ENCODE peak calls at places on chromosomes 2 and 18, in four cellular contexts. H is mesenchymal stem cell, U is mesendoderm, R is H9. W is an unnamed sample.

GRCh38 chr2:111617804-111618576 is 266.0 kb downstream of the ANAPC1 start:
- DNase-seq in H (no peak), U (no peak), R (no peak), W (no peak)

GRCh38 chr2:237907144-237907543 is 47.7 kb downstream of the RAMP1 start:
- DNase-seq in H (no peak), U (no peak), R (no peak), W (no peak)

GRCh38 chr2:216596986-216597509 is 36.2 kb upstream of the IGFBP2 start:
- DNase-seq in H (no peak), U (no peak), R (no peak), W (no peak)

GRCh38 chr2:230774348-230774951 is 61.8 kb downstream of the CAB39 start:
- DNase-seq in H (peak; percentile 94), U (no peak), R (no peak), W (no peak)

GRCh38 chr2:218285604-218286003 is 6.7 kb downstream of the TMBIM1 start:
- DNase-seq in H (no peak), U (no peak), R (no peak), W (no peak)

GRCh38 chr2:159450180-159450579 is 163.7 kb upstream of the WDSUB1 start:
- DNase-seq in H (no peak), U (peak; percentile 60), R (no peak), W (no peak)

GRCh38 chr2:45483997-45484396 is 127.1 kb downstream of the SRBD1 start:
- DNase-seq in H (no peak), U (peak; percentile 22), R (no peak), W (no peak)

GRCh38 chr18:26546170-26546874 is 2.0 kb downstream of the KCTD1 start:
- DNase-seq in H (no peak), U (no peak), R (no peak), W (no peak)

GRCh38 chr2:95043300-95043786 is 17.8 kb downstream of the MAL start:
- DNase-seq in H (no peak), U (peak; percentile 33), R (peak; percentile 42), W (no peak)

GRCh38 chr2:55133467-55134315 is 83.4 kb upstream of the RTN4 start:
- DNase-seq in H (peak; percentile 100), U (peak; percentile 95), R (peak; percentile 86), W (no peak)

GRCh38 chr2:121343191-121343590 is 58.2 kb upstream of the TFCP2L1 start:
- DNase-seq in H (no peak), U (peak; percentile 78), R (no peak), W (no peak)

GRCh38 chr18:58721586-58722160 is 50.4 kb downstream of the MALT1 start:
- DNase-seq in H (no peak), U (no peak), R (no peak), W (no peak)

GRCh38 chr2:102888514-102888913 is 126.7 kb downstream of the TMEM182 start:
- DNase-seq in H (no peak), U (no peak), R (no peak), W (no peak)

GRCh38 chr18:9755110-9755509 is 47.0 kb downstream of the RAB31 start:
- DNase-seq in H (no peak), U (no peak), R (no peak), W (no peak)

DNA sequence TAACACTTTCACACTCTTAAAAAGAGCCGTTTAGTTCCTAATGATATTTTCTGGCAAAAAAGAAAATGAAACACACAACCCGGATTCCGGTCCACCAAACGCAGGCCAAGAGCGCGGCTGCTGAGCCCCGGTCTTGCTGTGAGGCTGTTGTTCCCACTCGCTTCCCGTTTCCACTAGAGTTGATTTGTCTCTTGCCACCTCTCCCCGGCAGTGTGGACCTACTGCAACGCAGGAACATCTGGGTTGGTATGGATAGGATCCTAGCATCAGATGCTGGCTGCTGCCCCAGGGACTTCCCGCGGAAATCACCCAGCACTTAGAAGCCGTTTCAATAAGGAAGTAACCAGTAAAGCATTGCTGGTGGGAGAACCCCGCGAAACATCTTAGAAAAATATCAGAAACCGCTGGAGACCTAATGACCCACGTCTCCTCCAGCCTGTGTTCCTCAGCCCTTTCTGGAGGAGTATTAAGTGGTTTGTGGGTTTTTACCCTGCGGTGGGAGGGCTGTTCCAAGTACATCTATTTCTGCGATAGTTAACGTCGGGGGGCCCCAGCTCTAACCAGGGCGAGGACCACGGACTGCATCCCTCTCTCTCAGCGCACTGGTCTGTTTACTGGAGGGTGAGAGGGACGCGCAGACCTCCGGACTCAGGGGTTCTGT is 928 bp downstream of the DOCK10 start:
- DNase-seq in H (peak; percentile 42), U (peak; percentile 11), R (peak; percentile 38), W (no peak)
- H3K23ac ChIP-seq in H (no peak overlapping the region), U (no peak overlapping the region), R (no peak overlapping the region), W (peak overlapping the region; percentile 61)

GRCh38 chr2:36411962-36412444 is 56.4 kb downstream of the CRIM1 start:
- DNase-seq in H (peak; percentile 66), U (peak; percentile 67), R (peak; percentile 50), W (no peak)

GRCh38 chr2:36407403-36407802 is 51.8 kb downstream of the CRIM1 start:
- DNase-seq in H (no peak), U (no peak), R (no peak), W (no peak)

GRCh38 chr2:36410681-36411080 is 55.1 kb downstream of the CRIM1 start:
- DNase-seq in H (no peak), U (no peak), R (no peak), W (no peak)

GRCh38 chr2:36408198-36408703 is 52.7 kb downstream of the CRIM1 start:
- DNase-seq in H (peak; percentile 87), U (peak; percentile 77), R (peak; percentile 61), W (peak; percentile 39)

GRCh38 chr2:36409971-36410370 is 54.4 kb downstream of the CRIM1 start:
- DNase-seq in H (no peak), U (no peak), R (no peak), W (no peak)
- H3K23ac ChIP-seq in H (no peak overlapping the region), U (no peak overlapping the region), R (no peak overlapping the region), W (no peak overlapping the region)

GRCh38 chr2:195105581-195105980 is 551.4 kb upstream of the SLC39A10 start:
- DNase-seq in H (no peak), U (no peak), R (no peak), W (no peak)

GRCh38 chr2:195106681-195107380 is 550.2 kb upstream of the SLC39A10 start:
- DNase-seq in H (no peak), U (no peak), R (no peak), W (no peak)

DNA sequence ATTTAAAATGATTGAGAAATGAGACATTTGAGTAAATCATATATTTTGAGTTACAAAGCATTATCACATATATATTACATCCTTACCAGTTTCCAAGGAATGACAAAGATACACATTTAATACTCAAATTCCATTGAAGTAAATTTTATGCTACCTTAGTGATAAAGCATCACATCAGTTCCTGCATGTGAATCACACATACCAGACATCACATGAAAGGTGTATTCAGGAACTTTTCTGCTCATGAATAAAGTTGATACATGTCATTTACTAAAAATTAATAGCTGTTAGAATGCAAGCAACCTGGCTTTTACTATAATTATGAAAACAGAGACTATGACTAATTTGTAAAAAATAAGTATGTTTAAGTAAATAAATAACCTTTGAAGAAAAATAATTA is 548.8 kb upstream of the SLC39A10 start:
- DNase-seq in H (no peak), U (no peak), R (no peak), W (no peak)
- H3K23ac ChIP-seq in H (no peak overlapping the region), U (no peak overlapping the region), R (no peak overlapping the region), W (no peak overlapping the region)

GRCh38 chr18:59873616-59874015 is 26.2 kb upstream of the PMAIP1 start:
- DNase-seq in H (peak; percentile 33), U (no peak), R (no peak), W (no peak)

GRCh38 chr18:59871711-59872362 is 28.0 kb upstream of the PMAIP1 start:
- DNase-seq in H (no peak), U (no peak), R (peak; percentile 67), W (no peak)

GRCh38 chr18:59874166-59874565 is 25.6 kb upstream of the PMAIP1 start:
- DNase-seq in H (peak; percentile 93), U (no peak), R (no peak), W (no peak)

GRCh38 chr18:59867337-59868104 is 32.3 kb upstream of the PMAIP1 start:
- DNase-seq in H (no peak), U (no peak), R (no peak), W (no peak)

GRCh38 chr18:59870623-59871130 is 29.1 kb upstream of the PMAIP1 start:
- DNase-seq in H (no peak), U (no peak), R (no peak), W (no peak)
- H3K23ac ChIP-seq in H (no peak overlapping the region), U (no peak overlapping the region), R (no peak overlapping the region), W (no peak overlapping the region)

GRCh38 chr2:17754773-17755425 is 961 bp downstream of the GEN1 start:
- DNase-seq in H (peak; percentile 41), U (peak; percentile 19), R (no peak), W (no peak)
- H3K23ac ChIP-seq in H (no peak overlapping the region), U (no peak overlapping the region), R (no peak overlapping the region), W (no peak overlapping the region)

DNA sequence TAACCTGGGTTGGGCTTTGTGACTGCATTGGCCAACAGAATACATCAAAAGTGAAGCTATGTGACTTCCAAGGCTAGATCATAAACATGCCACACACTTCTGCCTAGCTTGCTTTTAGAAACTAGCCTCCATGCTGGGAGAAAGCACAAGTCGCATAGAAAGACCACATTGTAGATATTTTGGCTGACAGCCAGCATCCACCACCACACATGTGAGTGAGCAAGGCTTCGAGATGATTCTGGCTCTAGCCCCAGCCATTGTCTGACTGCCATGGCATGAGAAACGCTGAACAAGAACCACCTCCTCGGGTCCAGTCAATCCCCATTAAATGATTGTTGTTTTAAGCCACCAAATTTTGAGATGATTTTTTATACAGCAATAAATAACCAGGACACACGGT is 66.8 kb upstream of the STPG4 start:
- DNase-seq in H (no peak), U (no peak), R (no peak), W (no peak)
- H3K23ac ChIP-seq in H (no peak overlapping the region), U (no peak overlapping the region), R (no peak overlapping the region), W (no peak overlapping the region)

DNA sequence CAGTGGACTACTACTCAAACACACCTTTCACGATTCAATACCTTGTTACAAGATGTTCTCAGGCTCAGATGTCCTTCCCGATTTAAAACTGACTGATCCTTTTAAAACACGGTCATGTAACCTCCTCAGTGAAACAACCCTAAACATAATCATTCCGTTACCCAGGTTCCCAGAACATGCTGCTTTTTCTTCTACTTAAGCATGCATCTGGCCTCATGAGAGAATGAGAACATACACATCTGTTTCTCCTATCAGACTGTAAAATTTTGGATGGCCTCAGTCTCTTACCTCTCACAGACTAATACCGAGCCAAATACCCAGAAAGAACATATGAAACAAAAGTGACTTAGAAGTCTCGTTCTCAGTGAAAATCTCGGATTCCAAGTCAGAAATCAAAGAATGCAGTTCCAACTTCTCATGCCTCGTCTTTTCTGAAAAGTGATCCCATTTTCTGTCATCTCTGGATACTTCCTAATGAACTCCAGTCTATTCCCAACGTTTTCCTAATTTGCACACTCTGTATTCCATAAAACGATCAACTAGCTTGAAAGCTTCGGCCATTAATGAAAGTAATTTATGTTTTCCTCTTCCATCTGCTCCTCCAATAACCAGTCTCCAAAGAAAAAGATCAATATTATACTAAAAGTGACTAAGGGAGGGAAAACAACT is 924 bp downstream of the SF3B1 start:
- DNase-seq in H (peak; percentile 29), U (no peak), R (no peak), W (no peak)
- H3K23ac ChIP-seq in H (no peak overlapping the region), U (no peak overlapping the region), R (no peak overlapping the region), W (no peak overlapping the region)

GRCh38 chr2:205732314-205732713 is 50.0 kb downstream of the NRP2 start:
- DNase-seq in H (no peak), U (no peak), R (no peak), W (no peak)

GRCh38 chr2:205733648-205734047 is 51.3 kb downstream of the NRP2 start:
- DNase-seq in H (no peak), U (peak; percentile 74), R (peak; percentile 56), W (peak; percentile 31)

GRCh38 chr2:205733082-205733481 is 50.8 kb downstream of the NRP2 start:
- DNase-seq in H (no peak), U (no peak), R (no peak), W (no peak)

GRCh38 chr2:205731521-205731965 is 49.2 kb downstream of the NRP2 start:
- DNase-seq in H (peak; percentile 96), U (peak; percentile 30), R (no peak), W (no peak)

GRCh38 chr2:205734436-205734835 is 52.1 kb downstream of the NRP2 start:
- DNase-seq in H (peak; percentile 88), U (peak; percentile 90), R (peak; percentile 62), W (no peak)
- H3K23ac ChIP-seq in H (no peak overlapping the region), U (no peak overlapping the region), R (no peak overlapping the region), W (no peak overlapping the region)